ENCODE peak calls at places on chromosome 10, in eight cellular contexts. W is heart right ventricle, A is stomach, E is IMR-90, X is heart left ventricle, P is hepatocyte, R is spleen, G is kidney. B is an unnamed sample. For H3K4me1 and H3K9me3, the result is how much of the 10 kb centered on the place peaks cover.

GRCh38 chr10:122541541-122542002 is 19.0 kb upstream of the DMBT1 start:
- DNase-seq in W (no peak), A (no peak), E (no peak), X (no peak), P (no peak), R (no peak), G (no peak), B (no peak)

GRCh38 chr10:31146496-31147219 is 115.0 kb upstream of the ZNF438 start:
- DNase-seq in W (peak), A (no peak), E (peak), X (peak), P (peak), R (no peak), G (peak), B (no peak)

GRCh38 chr10:114631678-114632417 is 26.2 kb downstream of the ABLIM1 start:
- DNase-seq in W (peak), A (no peak), E (no peak), X (peak), P (peak), R (peak), G (peak), B (peak)

GRCh38 chr10:78313636-78314035 is 280.0 kb downstream of the RPS24 start:
- DNase-seq in W (no peak), A (no peak), E (no peak), X (no peak), P (no peak), R (no peak), G (peak), B (no peak)

GRCh38 chr10:484925-485661 is 204.4 kb downstream of the DIP2C start:
- DNase-seq in W (no peak), A (peak), E (no peak), X (no peak), P (no peak), R (peak), G (no peak), B (no peak)

GRCh38 chr10:49131507-49132385 is 2.1 kb downstream of the FAM170B start:
- DNase-seq in W (peak), A (no peak), E (no peak), X (no peak), P (no peak), R (no peak), G (no peak), B (no peak)

GRCh38 chr10:124728071-124728829 is 15.9 kb downstream of the FAM53B start:
- DNase-seq in W (no peak), A (no peak), E (peak), X (no peak), P (no peak), R (peak), G (peak), B (no peak)

GRCh38 chr10:6581750-6582697 is 1.9 kb upstream of the PRKCQ start:
- DNase-seq in W (no peak), A (no peak), E (no peak), X (no peak), P (no peak), R (no peak), G (no peak), B (no peak)

GRCh38 chr10:131692176-131692575 is 208.6 kb upstream of the PPP2R2D start:
- DNase-seq in W (no peak), A (no peak), E (no peak), X (no peak), P (no peak), R (peak), G (peak), B (no peak)

GRCh38 chr10:90675621-90676020 is 182.2 kb downstream of the HTR7 start:
- DNase-seq in W (no peak), A (no peak), E (peak), X (no peak), P (no peak), R (no peak), G (no peak), B (no peak)

GRCh38 chr10:84329094-84329611 is 764 bp downstream of the CCSER2 start:
- DNase-seq in W (peak), A (no peak), E (peak), X (no peak), P (peak), R (peak), G (no peak), B (peak)

GRCh38 chr10:113454341-113455061 is 98.4 kb upstream of the HABP2 start:
- DNase-seq in W (peak), A (peak), E (peak), X (peak), P (peak), R (no peak), G (peak), B (no peak)

GRCh38 chr10:78672898-78673297 is 395.9 kb upstream of the ZMIZ1 start:
- DNase-seq in W (no peak), A (no peak), E (peak), X (no peak), P (no peak), R (no peak), G (no peak), B (no peak)

GRCh38 chr10:5581670-5582566 is 57.2 kb downstream of the CALML3 start:
- DNase-seq in W (no peak), A (no peak), E (no peak), X (no peak), P (no peak), R (peak), G (peak), B (no peak)

DNA sequence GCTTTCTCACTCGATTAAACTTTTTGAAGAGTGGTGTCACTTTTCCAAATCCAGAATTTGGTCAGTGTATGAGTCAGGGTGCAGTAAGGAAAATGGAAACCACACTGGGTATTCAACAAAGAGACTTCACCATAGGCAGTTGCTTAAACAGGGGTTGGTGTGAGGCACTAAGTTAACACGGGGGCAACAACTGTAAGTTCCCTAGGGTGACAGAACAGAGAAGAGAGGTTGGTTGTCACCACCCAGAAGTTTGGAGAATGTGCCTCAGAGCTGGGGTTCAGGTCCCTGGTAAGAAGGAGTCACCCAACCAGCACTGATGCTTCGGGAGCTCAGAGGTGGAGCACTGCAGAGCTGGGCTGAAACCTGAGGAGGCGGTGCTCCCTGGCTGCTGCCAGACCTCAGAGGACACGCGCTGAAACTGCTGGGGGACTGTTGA is 170.4 kb downstream of the ARID5B start:
- DNase-seq in W (no peak), A (no peak), E (peak), X (no peak), P (no peak), R (no peak), G (no peak), B (no peak)
- H3K4me1 ChIP-seq in W (half or more), A (under half), E (under half), X (half or more), P (under half), R (under half), G (under half), B (under half)

GRCh38 chr10:72981028-72981881 is 26.6 kb upstream of the PLA2G12B start:
- DNase-seq in W (no peak), A (no peak), E (no peak), X (no peak), P (no peak), R (no peak), G (no peak), B (no peak)

GRCh38 chr10:72980348-72980747 is 25.7 kb upstream of the PLA2G12B start:
- DNase-seq in W (no peak), A (no peak), E (no peak), X (no peak), P (no peak), R (no peak), G (no peak), B (no peak)

GRCh38 chr10:72981882-72982529 is 27.4 kb upstream of the PLA2G12B start:
- DNase-seq in W (no peak), A (no peak), E (no peak), X (no peak), P (no peak), R (no peak), G (no peak), B (no peak)

GRCh38 chr10:72979709-72980108 is 25.1 kb upstream of the PLA2G12B start:
- DNase-seq in W (no peak), A (no peak), E (no peak), X (no peak), P (no peak), R (no peak), G (no peak), B (no peak)

GRCh38 chr10:72976886-72977285 is 22.3 kb upstream of the PLA2G12B start:
- DNase-seq in W (no peak), A (no peak), E (no peak), X (no peak), P (no peak), R (no peak), G (no peak), B (no peak)
- H3K9me3 ChIP-seq in W (under half), A (half or more), E (under half), X (under half), P (under half), R (half or more), G (under half), B (under half)

DNA sequence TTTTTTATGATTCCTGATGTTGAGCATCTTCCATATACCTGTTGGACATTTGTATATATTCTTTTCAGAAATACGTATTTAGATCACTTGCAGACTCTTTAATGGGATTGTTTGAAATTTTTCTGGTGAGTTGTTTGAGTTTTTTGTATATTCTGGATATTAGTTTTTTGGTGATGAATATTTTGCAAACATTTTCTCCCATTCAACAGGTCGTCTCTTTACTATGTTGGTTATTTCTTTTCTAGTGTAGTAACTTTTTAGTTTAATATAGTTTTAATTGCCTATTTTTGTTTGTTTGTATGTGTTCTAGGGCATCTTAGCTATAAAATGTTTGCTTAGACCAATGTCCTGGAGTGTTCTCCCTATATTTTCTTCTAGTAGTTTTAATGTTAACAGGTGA is 72.7 kb downstream of the ZWINT start:
- DNase-seq in W (no peak), A (no peak), E (no peak), X (no peak), P (no peak), R (no peak), G (no peak), B (no peak)
- TF ChIP-seq CTCF in W (no peak), A (no peak), E (no peak), X (no peak), P (no peak), R (no peak), G (no peak), B (no peak)

DNA sequence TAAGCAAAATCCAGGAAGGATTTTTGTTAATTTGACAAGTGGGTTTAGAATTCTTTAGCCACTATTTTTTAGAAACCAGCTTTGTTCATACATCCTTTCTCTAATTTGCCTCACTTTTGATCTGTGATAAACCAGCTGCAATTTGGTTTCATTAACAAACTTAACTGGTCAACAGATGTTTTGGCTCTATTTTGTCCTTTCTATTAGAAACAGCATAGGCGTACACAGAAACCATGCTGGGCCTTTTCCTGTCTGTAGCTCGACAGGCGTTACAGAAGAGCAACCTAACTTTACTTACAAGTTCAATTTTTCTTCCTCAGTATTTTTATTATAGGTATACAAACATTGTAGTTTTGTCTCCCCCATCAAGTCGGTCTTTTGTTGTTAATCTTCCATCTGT is 28.2 kb downstream of the KAT6B start:
- DNase-seq in W (no peak), A (no peak), E (no peak), X (no peak), P (no peak), R (no peak), G (no peak), B (no peak)
- H3K4me1 ChIP-seq in W (half or more), A (under half), E (under half), X (half or more), P (under half), R (under half), G (under half), B (under half)

DNA sequence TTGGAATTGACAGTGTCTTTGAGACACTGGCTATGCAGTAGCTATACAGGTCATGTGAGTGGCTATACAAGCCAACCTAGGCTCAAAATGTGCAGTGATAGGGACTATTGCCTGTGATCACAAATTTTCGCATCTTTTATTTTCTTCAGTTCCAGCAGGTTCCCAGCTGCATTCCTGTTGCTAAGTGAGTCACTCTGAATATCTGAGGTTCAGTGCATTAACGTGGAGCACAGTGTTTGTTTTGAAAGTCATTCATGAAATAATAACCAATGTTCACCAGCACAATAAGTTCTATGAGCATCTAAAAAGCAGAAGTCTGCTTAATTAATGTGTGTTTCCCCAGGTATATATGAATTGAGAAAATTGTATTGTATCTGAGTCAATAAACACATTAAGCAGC is 1236.0 kb upstream of the CELF2 start:
- DNase-seq in W (no peak), A (no peak), E (peak), X (no peak), P (no peak), R (no peak), G (no peak), B (no peak)
- H3K9me3 ChIP-seq in W (under half), A (under half), E (under half), X (under half), P (under half), R (under half), G (under half), B (under half)

B was measured in CD8-positive, alpha-beta T cell.